ENCODE peak calls at places on chromosome 3, in seven cellular contexts. One of them, this sample, is unnamed.

GRCh38 chr3:72617420-72618024 is 230.7 kb downstream of the SHQ1 start:
- DNase-seq in neural progenitor cell: no peak
- DNase-seq in CD4-positive, alpha-beta T cell: no peak
- DNase-seq in BJ: no peak
- DNase-seq in GM23248: no peak
- DNase-seq in thyroid gland: no peak
- DNase-seq in cardiac muscle cell: no peak
- DNase-seq in this sample: no peak

GRCh38 chr3:142944346-142944745 is 19.1 kb downstream of the PAQR9 start:
- DNase-seq in GM23248: no peak
- DNase-seq in neural progenitor cell: no peak
- DNase-seq in CD4-positive, alpha-beta T cell: no peak
- DNase-seq in thyroid gland: no peak
- DNase-seq in BJ: no peak
- DNase-seq in cardiac muscle cell: no peak
- DNase-seq in this sample: no peak

GRCh38 chr3:129983561-129983960 is 9.0 kb downstream of the TRH start:
- DNase-seq in BJ: no peak
- DNase-seq in neural progenitor cell: no peak
- DNase-seq in CD4-positive, alpha-beta T cell: no peak
- DNase-seq in thyroid gland: no peak
- DNase-seq in GM23248: no peak
- DNase-seq in cardiac muscle cell: no peak
- DNase-seq in this sample: no peak

GRCh38 chr3:134846943-134847342 is 51.9 kb downstream of the EPHB1 start:
- DNase-seq in GM23248: peak; percentile 96
- DNase-seq in CD4-positive, alpha-beta T cell: no peak
- DNase-seq in cardiac muscle cell: peak; percentile 55
- DNase-seq in BJ: peak; percentile 84
- DNase-seq in neural progenitor cell: peak; percentile 9
- DNase-seq in thyroid gland: no peak
- DNase-seq in this sample: no peak

GRCh38 chr3:36373084-36373483 is 7.2 kb upstream of the STAC start:
- DNase-seq in BJ: no peak
- DNase-seq in thyroid gland: no peak
- DNase-seq in cardiac muscle cell: peak; percentile 42
- DNase-seq in CD4-positive, alpha-beta T cell: no peak
- DNase-seq in neural progenitor cell: no peak
- DNase-seq in GM23248: peak; percentile 73
- DNase-seq in this sample: no peak

GRCh38 chr3:16554126-16554525 is 40.6 kb upstream of the RFTN1 start:
- DNase-seq in GM23248: no peak
- DNase-seq in neural progenitor cell: no peak
- DNase-seq in BJ: no peak
- DNase-seq in thyroid gland: no peak
- DNase-seq in cardiac muscle cell: no peak
- DNase-seq in CD4-positive, alpha-beta T cell: no peak
- DNase-seq in this sample: no peak

GRCh38 chr3:12924437-12924836 is 83.1 kb upstream of the RPL32 start:
- DNase-seq in BJ: no peak
- DNase-seq in neural progenitor cell: no peak
- DNase-seq in thyroid gland: no peak
- DNase-seq in CD4-positive, alpha-beta T cell: no peak
- DNase-seq in cardiac muscle cell: no peak
- DNase-seq in GM23248: no peak
- DNase-seq in this sample: no peak

GRCh38 chr3:61562810-61563613 is 1.6 kb downstream of the PTPRG start:
- DNase-seq in thyroid gland: peak; percentile 41
- DNase-seq in CD4-positive, alpha-beta T cell: no peak
- DNase-seq in cardiac muscle cell: peak; percentile 52
- DNase-seq in BJ: no peak
- DNase-seq in neural progenitor cell: peak; percentile 66
- DNase-seq in GM23248: peak; percentile 66
- DNase-seq in this sample: peak; percentile 65

GRCh38 chr3:23808525-23808924 is 2.8 kb downstream of the UBE2E1 start:
- DNase-seq in thyroid gland: no peak
- DNase-seq in CD4-positive, alpha-beta T cell: no peak
- DNase-seq in neural progenitor cell: no peak
- DNase-seq in GM23248: no peak
- DNase-seq in BJ: no peak
- DNase-seq in cardiac muscle cell: no peak
- DNase-seq in this sample: no peak

GRCh38 chr3:46733026-46733800 is 15.5 kb upstream of the PRSS50 start:
- DNase-seq in cardiac muscle cell: peak; percentile 40
- DNase-seq in GM23248: peak; percentile 8
- DNase-seq in neural progenitor cell: no peak
- DNase-seq in CD4-positive, alpha-beta T cell: no peak
- DNase-seq in thyroid gland: no peak
- DNase-seq in BJ: no peak
- DNase-seq in this sample: no peak

GRCh38 chr3:42269647-42270046 is 3.7 kb upstream of the CCK start:
- DNase-seq in BJ: no peak
- DNase-seq in neural progenitor cell: no peak
- DNase-seq in GM23248: no peak
- DNase-seq in CD4-positive, alpha-beta T cell: no peak
- DNase-seq in thyroid gland: no peak
- DNase-seq in cardiac muscle cell: no peak
- DNase-seq in this sample: no peak

GRCh38 chr3:161559177-161559998 is 62.8 kb downstream of the OTOL1 start:
- DNase-seq in thyroid gland: peak; percentile 2
- DNase-seq in neural progenitor cell: peak; percentile 70
- DNase-seq in BJ: no peak
- DNase-seq in GM23248: peak; percentile 71
- DNase-seq in CD4-positive, alpha-beta T cell: no peak
- DNase-seq in cardiac muscle cell: peak; percentile 52
- DNase-seq in this sample: peak; percentile 66

GRCh38 chr3:46193436-46193835 is 14.7 kb downstream of the CCR1 start:
- DNase-seq in GM23248: peak; percentile 50
- DNase-seq in neural progenitor cell: no peak
- DNase-seq in cardiac muscle cell: peak; percentile 43
- DNase-seq in CD4-positive, alpha-beta T cell: no peak
- DNase-seq in thyroid gland: no peak
- DNase-seq in BJ: no peak
- DNase-seq in this sample: no peak

GRCh38 chr3:9398715-9399708 is 1.6 kb downstream of the SETD5 start:
- DNase-seq in cardiac muscle cell: peak; percentile 51
- DNase-seq in neural progenitor cell: peak; percentile 42
- DNase-seq in GM23248: peak; percentile 78
- DNase-seq in BJ: no peak
- DNase-seq in CD4-positive, alpha-beta T cell: no peak
- DNase-seq in thyroid gland: no peak
- DNase-seq in this sample: peak; percentile 49

GRCh38 chr3:186212611-186213010 is 103.7 kb upstream of the ETV5 start:
- DNase-seq in BJ: no peak
- DNase-seq in CD4-positive, alpha-beta T cell: no peak
- DNase-seq in cardiac muscle cell: no peak
- DNase-seq in GM23248: no peak
- DNase-seq in thyroid gland: no peak
- DNase-seq in neural progenitor cell: no peak
- DNase-seq in this sample: no peak

GRCh38 chr3:32045091-32045964 is 61.1 kb upstream of the GPD1L start:
- DNase-seq in BJ: no peak
- DNase-seq in CD4-positive, alpha-beta T cell: no peak
- DNase-seq in cardiac muscle cell: peak; percentile 79
- DNase-seq in thyroid gland: peak; percentile 63
- DNase-seq in neural progenitor cell: peak; percentile 55
- DNase-seq in GM23248: peak; percentile 45
- DNase-seq in this sample: no peak

GRCh38 chr3:107633327-107634141 is 110.8 kb downstream of the BBX start:
- DNase-seq in cardiac muscle cell: no peak
- DNase-seq in BJ: no peak
- DNase-seq in CD4-positive, alpha-beta T cell: no peak
- DNase-seq in GM23248: no peak
- DNase-seq in neural progenitor cell: no peak
- DNase-seq in thyroid gland: no peak
- DNase-seq in this sample: no peak

GRCh38 chr3:186268616-186269448 is 93.2 kb downstream of the DGKG start:
- DNase-seq in thyroid gland: peak; percentile 14
- DNase-seq in cardiac muscle cell: peak; percentile 38
- DNase-seq in CD4-positive, alpha-beta T cell: no peak
- DNase-seq in neural progenitor cell: peak; percentile 52
- DNase-seq in GM23248: peak; percentile 55
- DNase-seq in BJ: no peak
- DNase-seq in this sample: no peak

GRCh38 chr3:169846458-169847193 is 23.1 kb downstream of the LRRC31 start:
- DNase-seq in thyroid gland: no peak
- DNase-seq in cardiac muscle cell: peak; percentile 45
- DNase-seq in GM23248: peak; percentile 91
- DNase-seq in neural progenitor cell: no peak
- DNase-seq in BJ: peak; percentile 14
- DNase-seq in CD4-positive, alpha-beta T cell: no peak
- DNase-seq in this sample: no peak

GRCh38 chr3:47949979-47950378 is 66.2 kb downstream of the MAP4 start:
- DNase-seq in thyroid gland: no peak
- DNase-seq in BJ: no peak
- DNase-seq in neural progenitor cell: no peak
- DNase-seq in cardiac muscle cell: no peak
- DNase-seq in GM23248: no peak
- DNase-seq in CD4-positive, alpha-beta T cell: no peak
- DNase-seq in this sample: no peak

GRCh38 chr3:64449026-64449425 is 223.8 kb upstream of the PRICKLE2 start:
- DNase-seq in CD4-positive, alpha-beta T cell: no peak
- DNase-seq in cardiac muscle cell: no peak
- DNase-seq in thyroid gland: no peak
- DNase-seq in neural progenitor cell: no peak
- DNase-seq in GM23248: no peak
- DNase-seq in BJ: no peak
- DNase-seq in this sample: no peak

GRCh38 chr3:182212479-182213076 is 500.9 kb downstream of the SOX2 start:
- DNase-seq in thyroid gland: no peak
- DNase-seq in CD4-positive, alpha-beta T cell: no peak
- DNase-seq in neural progenitor cell: no peak
- DNase-seq in cardiac muscle cell: peak; percentile 22
- DNase-seq in GM23248: peak; percentile 6
- DNase-seq in BJ: no peak
- DNase-seq in this sample: no peak

GRCh38 chr3:170463011-170463410 is 44.3 kb downstream of the CLDN11 start:
- DNase-seq in thyroid gland: no peak
- DNase-seq in GM23248: no peak
- DNase-seq in CD4-positive, alpha-beta T cell: no peak
- DNase-seq in BJ: no peak
- DNase-seq in neural progenitor cell: no peak
- DNase-seq in cardiac muscle cell: no peak
- DNase-seq in this sample: no peak

DNA sequence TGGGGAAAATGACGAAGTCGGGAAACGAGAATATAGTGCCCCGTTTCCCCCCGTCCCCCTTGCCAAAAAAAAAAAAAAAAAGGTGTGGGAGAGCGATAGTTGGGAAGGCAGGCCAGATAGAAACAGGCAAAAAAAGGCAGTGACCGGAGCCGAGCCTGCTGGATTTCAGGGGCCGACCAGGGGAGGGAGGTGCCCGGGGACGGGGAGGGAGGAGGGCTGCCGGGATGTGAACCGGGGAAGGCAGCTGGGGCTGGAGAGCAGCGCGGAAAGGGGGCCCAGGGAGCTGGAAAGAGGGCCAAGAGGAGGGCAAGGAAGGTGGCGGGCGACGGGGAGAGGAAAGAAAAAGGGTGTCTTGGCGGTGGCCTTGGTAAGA is 831 bp downstream of the LRRN1 start:
- DNase-seq in cardiac muscle cell: no peak
- DNase-seq in thyroid gland: peak; percentile 44
- DNase-seq in neural progenitor cell: peak; percentile 51
- DNase-seq in BJ: no peak
- DNase-seq in CD4-positive, alpha-beta T cell: no peak
- DNase-seq in GM23248: no peak
- DNase-seq in this sample: peak; percentile 5
- H3K27me3 ChIP-seq in cardiac muscle cell: peaks cover 64% of the 10 kb centered on the region
- H3K27me3 ChIP-seq in thyroid gland: no peaks in the 10 kb centered on the region
- H3K27me3 ChIP-seq in neural progenitor cell: peaks cover 16% of the 10 kb centered on the region
- H3K27me3 ChIP-seq in BJ: peaks cover 2% of the 10 kb centered on the region
- H3K27me3 ChIP-seq in CD4-positive, alpha-beta T cell: peaks cover 10% of the 10 kb centered on the region
- H3K27me3 ChIP-seq in GM23248: peaks cover 40% of the 10 kb centered on the region
- H3K27me3 ChIP-seq in this sample: no peaks in the 10 kb centered on the region

GRCh38 chr3:69107841-69108240 is 14.6 kb downstream of the LMOD3 start:
- DNase-seq in BJ: no peak
- DNase-seq in CD4-positive, alpha-beta T cell: no peak
- DNase-seq in thyroid gland: no peak
- DNase-seq in neural progenitor cell: no peak
- DNase-seq in cardiac muscle cell: no peak
- DNase-seq in GM23248: no peak
- DNase-seq in this sample: peak; percentile 89
- H3K27me3 ChIP-seq in BJ: no peaks in the 10 kb centered on the region
- H3K27me3 ChIP-seq in CD4-positive, alpha-beta T cell: no peaks in the 10 kb centered on the region
- H3K27me3 ChIP-seq in thyroid gland: no peaks in the 10 kb centered on the region
- H3K27me3 ChIP-seq in neural progenitor cell: no peaks in the 10 kb centered on the region
- H3K27me3 ChIP-seq in cardiac muscle cell: no peaks in the 10 kb centered on the region
- H3K27me3 ChIP-seq in GM23248: no peaks in the 10 kb centered on the region
- H3K27me3 ChIP-seq in this sample: no peaks in the 10 kb centered on the region

DNA sequence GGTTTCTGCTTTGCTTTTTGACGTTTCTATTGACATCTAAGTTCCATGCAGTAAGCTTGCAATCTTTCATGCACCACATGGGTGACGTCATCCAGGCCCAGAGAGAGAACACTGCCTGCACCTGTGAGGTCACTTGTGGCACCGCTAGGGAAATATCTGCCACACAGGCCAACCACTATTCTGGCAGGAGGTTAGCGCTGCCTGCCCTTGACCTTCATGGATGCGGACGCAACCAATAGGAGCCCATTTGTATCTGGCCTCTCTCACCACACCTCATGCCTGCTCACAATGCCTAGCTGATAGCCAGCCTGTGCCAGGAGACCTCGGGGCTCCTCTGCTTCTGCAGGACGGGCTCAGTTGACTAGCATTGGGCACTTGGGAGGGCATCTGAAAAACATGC is 55.8 kb upstream of the PRR23E start:
- DNase-seq in GM23248: no peak
- DNase-seq in thyroid gland: no peak
- DNase-seq in CD4-positive, alpha-beta T cell: no peak
- DNase-seq in BJ: no peak
- DNase-seq in neural progenitor cell: no peak
- DNase-seq in cardiac muscle cell: no peak
- DNase-seq in this sample: no peak
- H3K27me3 ChIP-seq in GM23248: peaks cover 31% of the 10 kb centered on the region
- H3K27me3 ChIP-seq in thyroid gland: no peaks in the 10 kb centered on the region
- H3K27me3 ChIP-seq in CD4-positive, alpha-beta T cell: peaks cover 21% of the 10 kb centered on the region
- H3K27me3 ChIP-seq in BJ: peaks cover 32% of the 10 kb centered on the region
- H3K27me3 ChIP-seq in neural progenitor cell: peaks cover 40% of the 10 kb centered on the region
- H3K27me3 ChIP-seq in cardiac muscle cell: peaks cover 6% of the 10 kb centered on the region
- H3K27me3 ChIP-seq in this sample: no peaks in the 10 kb centered on the region

DNA sequence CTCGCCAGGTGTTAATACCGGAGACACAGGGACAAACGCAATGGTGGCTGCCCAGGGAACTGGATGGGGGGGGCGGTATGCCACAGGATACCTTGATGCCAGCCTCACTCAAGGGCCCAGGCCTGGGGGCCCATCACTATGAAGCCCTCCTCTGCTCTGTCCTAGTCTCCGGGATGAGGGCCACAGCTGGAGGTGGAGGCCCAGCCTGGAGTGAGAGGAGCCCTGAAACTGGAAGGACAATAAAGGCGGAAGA is 1.5 kb upstream of the CAMK2N2 start:
- DNase-seq in cardiac muscle cell: no peak
- DNase-seq in BJ: no peak
- DNase-seq in CD4-positive, alpha-beta T cell: no peak
- DNase-seq in neural progenitor cell: no peak
- DNase-seq in GM23248: no peak
- DNase-seq in thyroid gland: no peak
- DNase-seq in this sample: no peak
- H3K27me3 ChIP-seq in cardiac muscle cell: peaks cover 84% of the 10 kb centered on the region
- H3K27me3 ChIP-seq in BJ: peaks cover 11% of the 10 kb centered on the region
- H3K27me3 ChIP-seq in CD4-positive, alpha-beta T cell: peaks cover 37% of the 10 kb centered on the region
- H3K27me3 ChIP-seq in neural progenitor cell: peaks cover 80% of the 10 kb centered on the region
- H3K27me3 ChIP-seq in GM23248: peaks cover 4% of the 10 kb centered on the region
- H3K27me3 ChIP-seq in thyroid gland: peaks cover 28% of the 10 kb centered on the region
- H3K27me3 ChIP-seq in this sample: peaks cover 13% of the 10 kb centered on the region